ENCODE peak calls at places on chromosomes 3 and 15, in seven cellular contexts. W, L, Q, E, G, R and J are unnamed samples.

GRCh38 chr3:136266468-136266867 is 16.3 kb downstream of the PCCB start:
- DNase-seq in W (no peak), L (no peak), Q (peak), E (no peak), G (no peak), R (no peak), J (no peak)

GRCh38 chr15:47725924-47726323 is 8.6 kb downstream of the SEMA6D start:
- DNase-seq in W (no peak), L (no peak), Q (no peak), E (no peak), G (no peak), R (no peak), J (no peak)

GRCh38 chr3:67384790-67385397 is 269.5 kb downstream of the SUCLG2 start:
- DNase-seq in W (peak), L (peak), Q (peak), E (peak), G (no peak), R (peak), J (peak)

GRCh38 chr3:116473602-116474001 is 28.3 kb upstream of the LSAMP start:
- DNase-seq in W (no peak), L (no peak), Q (no peak), E (no peak), G (no peak), R (no peak), J (no peak)

GRCh38 chr15:42890161-42890913 is 30.2 kb downstream of the TTBK2 start:
- DNase-seq in W (no peak), L (peak), Q (peak), E (no peak), G (no peak), R (no peak), J (no peak)

GRCh38 chr3:713225-713624 is 379.6 kb upstream of the CNTN6 start:
- DNase-seq in W (no peak), L (no peak), Q (no peak), E (no peak), G (no peak), R (no peak), J (no peak)

GRCh38 chr3:13532661-13533060 is 16.3 kb upstream of the FBLN2 start:
- DNase-seq in W (no peak), L (no peak), Q (no peak), E (no peak), G (no peak), R (no peak), J (no peak)

GRCh38 chr3:190718691-190719090 is 143.8 kb downstream of the GMNC start:
- DNase-seq in W (no peak), L (no peak), Q (peak), E (no peak), G (no peak), R (no peak), J (no peak)

GRCh38 chr3:171277456-171278406 is 182.5 kb downstream of the TNIK start:
- DNase-seq in W (no peak), L (peak), Q (no peak), E (no peak), G (no peak), R (no peak), J (no peak)

GRCh38 chr15:50262533-50262932 is 3.0 kb downstream of the HDC start:
- DNase-seq in W (peak), L (no peak), Q (no peak), E (no peak), G (no peak), R (no peak), J (no peak)

GRCh38 chr3:170553788-170554620 is 31.9 kb downstream of the SLC7A14 start:
- DNase-seq in W (no peak), L (no peak), Q (no peak), E (no peak), G (no peak), R (no peak), J (no peak)

GRCh38 chr3:73391984-73392383 is 232.8 kb downstream of the PDZRN3 start:
- DNase-seq in W (no peak), L (no peak), Q (no peak), E (no peak), G (no peak), R (no peak), J (no peak)

GRCh38 chr3:61991706-61992105 is 381.6 kb downstream of the FEZF2 start:
- DNase-seq in W (no peak), L (no peak), Q (no peak), E (no peak), G (no peak), R (no peak), J (no peak)

GRCh38 chr15:41585140-41586047 is 26.4 kb downstream of the TYRO3 start:
- DNase-seq in W (peak), L (peak), Q (no peak), E (peak), G (peak), R (peak), J (peak)

GRCh38 chr3:4865714-4866113 is 113.5 kb upstream of the BHLHE40 start:
- DNase-seq in W (no peak), L (no peak), Q (no peak), E (no peak), G (no peak), R (no peak), J (no peak)

GRCh38 chr3:196640501-196640968 is 1.0 kb downstream of the NRROS start:
- DNase-seq in W (no peak), L (no peak), Q (no peak), E (peak), G (no peak), R (no peak), J (no peak)

GRCh38 chr3:15941958-15942357 is 144.2 kb upstream of the ANKRD28 start:
- DNase-seq in W (no peak), L (no peak), Q (no peak), E (no peak), G (no peak), R (no peak), J (no peak)

GRCh38 chr3:58004972-58005371 is 3.2 kb upstream of the FLNB start:
- DNase-seq in W (peak), L (no peak), Q (no peak), E (no peak), G (no peak), R (no peak), J (no peak)

GRCh38 chr3:129809297-129809696 is 84.2 kb downstream of the TMCC1 start:
- DNase-seq in W (no peak), L (no peak), Q (no peak), E (no peak), G (no peak), R (no peak), J (no peak)

GRCh38 chr15:99566157-99566900 is 545 bp downstream of the MEF2A start:
- DNase-seq in W (peak), L (peak), Q (no peak), E (no peak), G (peak), R (peak), J (peak)

GRCh38 chr3:155321418-155321817 is 27.9 kb upstream of the STRIT1 start:
- DNase-seq in W (no peak), L (no peak), Q (no peak), E (no peak), G (no peak), R (no peak), J (no peak)

GRCh38 chr15:77557178-77557960 is 75.3 kb downstream of the LINGO1 start:
- DNase-seq in W (no peak), L (no peak), Q (no peak), E (no peak), G (no peak), R (no peak), J (no peak)

GRCh38 chr3:71389911-71390573 is 193.5 kb downstream of the FOXP1 start:
- DNase-seq in W (peak), L (peak), Q (no peak), E (peak), G (peak), R (peak), J (no peak)

GRCh38 chr3:190175490-190175889 is 54.8 kb upstream of the P3H2 start:
- DNase-seq in W (no peak), L (no peak), Q (no peak), E (no peak), G (no peak), R (no peak), J (no peak)

GRCh38 chr3:57048052-57048671 is 12.3 kb upstream of the SPATA12 start:
- DNase-seq in W (no peak), L (no peak), Q (no peak), E (no peak), G (peak), R (no peak), J (no peak)

GRCh38 chr15:80478075-80478474 is 73.9 kb downstream of the ARNT2 start:
- DNase-seq in W (no peak), L (no peak), Q (no peak), E (no peak), G (no peak), R (no peak), J (no peak)

GRCh38 chr3:173993299-173993698 is 595.8 kb downstream of the NLGN1 start:
- DNase-seq in W (no peak), L (peak), Q (no peak), E (no peak), G (no peak), R (no peak), J (no peak)

GRCh38 chr3:28726840-28727239 is 378.2 kb upstream of the AZI2 start:
- DNase-seq in W (peak), L (peak), Q (no peak), E (no peak), G (peak), R (peak), J (peak)

GRCh38 chr3:114213669-114214541 is 23.5 kb downstream of the ZNF80 start:
- DNase-seq in W (peak), L (peak), Q (peak), E (peak), G (no peak), R (no peak), J (no peak)

GRCh38 chr15:48636511-48636910 is 9.0 kb downstream of the FBN1 start:
- DNase-seq in W (no peak), L (no peak), Q (no peak), E (no peak), G (no peak), R (no peak), J (no peak)

GRCh38 chr3:160134964-160135363 is 90.3 kb upstream of the C3orf80 start:
- DNase-seq in W (no peak), L (no peak), Q (no peak), E (no peak), G (no peak), R (no peak), J (no peak)

GRCh38 chr3:64489361-64490044 is 198.3 kb downstream of the ADAMTS9 start:
- DNase-seq in W (peak), L (peak), Q (no peak), E (no peak), G (no peak), R (peak), J (peak)

GRCh38 chr3:31412832-31413231 is 119.9 kb upstream of the STT3B start:
- DNase-seq in W (no peak), L (no peak), Q (no peak), E (no peak), G (no peak), R (no peak), J (no peak)

GRCh38 chr3:12921736-12922135 is 80.4 kb upstream of the RPL32 start:
- DNase-seq in W (no peak), L (no peak), Q (no peak), E (no peak), G (no peak), R (no peak), J (no peak)

GRCh38 chr3:66722675-66723074 is 221.9 kb upstream of the LRIG1 start:
- DNase-seq in W (peak), L (no peak), Q (peak), E (no peak), G (no peak), R (no peak), J (no peak)

GRCh38 chr3:179882322-179882721 is 154.4 kb downstream of the PEX5L start:
- DNase-seq in W (no peak), L (peak), Q (no peak), E (no peak), G (no peak), R (no peak), J (no peak)

GRCh38 chr15:69131362-69132215 is 28.8 kb upstream of the GLCE start:
- DNase-seq in W (no peak), L (no peak), Q (no peak), E (no peak), G (no peak), R (no peak), J (no peak)

GRCh38 chr15:79849789-79850188 is 47.0 kb downstream of the MTHFS start:
- DNase-seq in W (no peak), L (peak), Q (no peak), E (no peak), G (no peak), R (peak), J (peak)

GRCh38 chr3:195080125-195080524 is 190.8 kb downstream of the XXYLT1 start:
- DNase-seq in W (no peak), L (no peak), Q (no peak), E (no peak), G (no peak), R (no peak), J (no peak)

GRCh38 chr3:23800731-23801130 is 5.0 kb upstream of the UBE2E1 start:
- DNase-seq in W (no peak), L (no peak), Q (no peak), E (no peak), G (no peak), R (no peak), J (no peak)
- TF ChIP-seq CTCF in W (peak), L (no peak), Q (peak), E (no peak), G (peak), R (no peak), J (no peak)

DNA sequence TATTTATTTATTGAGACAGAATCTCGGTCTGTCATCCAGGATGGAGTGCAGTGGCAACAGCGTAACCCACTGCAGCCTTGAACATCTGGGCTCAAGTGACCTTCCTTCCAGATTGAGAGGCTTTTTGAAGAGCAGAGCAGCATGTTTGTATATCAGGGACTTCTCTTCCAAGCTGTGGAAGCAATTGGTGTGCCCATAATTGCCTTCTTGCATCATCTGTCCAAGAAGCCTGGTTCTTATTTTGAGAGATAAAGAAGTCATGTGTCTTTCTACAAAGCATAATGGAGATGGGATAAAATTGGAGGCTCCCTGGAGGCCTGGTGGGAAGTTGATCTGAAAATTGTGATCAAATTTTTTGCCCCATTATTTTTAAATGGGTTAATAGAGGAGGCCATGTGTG is 183.8 kb upstream of the MCTP2 start:
- DNase-seq in W (no peak), L (no peak), Q (no peak), E (no peak), G (no peak), R (no peak), J (no peak)
- TF ChIP-seq CTCF in W (no peak), L (no peak), Q (no peak), E (no peak), G (no peak), R (no peak), J (no peak)

DNA sequence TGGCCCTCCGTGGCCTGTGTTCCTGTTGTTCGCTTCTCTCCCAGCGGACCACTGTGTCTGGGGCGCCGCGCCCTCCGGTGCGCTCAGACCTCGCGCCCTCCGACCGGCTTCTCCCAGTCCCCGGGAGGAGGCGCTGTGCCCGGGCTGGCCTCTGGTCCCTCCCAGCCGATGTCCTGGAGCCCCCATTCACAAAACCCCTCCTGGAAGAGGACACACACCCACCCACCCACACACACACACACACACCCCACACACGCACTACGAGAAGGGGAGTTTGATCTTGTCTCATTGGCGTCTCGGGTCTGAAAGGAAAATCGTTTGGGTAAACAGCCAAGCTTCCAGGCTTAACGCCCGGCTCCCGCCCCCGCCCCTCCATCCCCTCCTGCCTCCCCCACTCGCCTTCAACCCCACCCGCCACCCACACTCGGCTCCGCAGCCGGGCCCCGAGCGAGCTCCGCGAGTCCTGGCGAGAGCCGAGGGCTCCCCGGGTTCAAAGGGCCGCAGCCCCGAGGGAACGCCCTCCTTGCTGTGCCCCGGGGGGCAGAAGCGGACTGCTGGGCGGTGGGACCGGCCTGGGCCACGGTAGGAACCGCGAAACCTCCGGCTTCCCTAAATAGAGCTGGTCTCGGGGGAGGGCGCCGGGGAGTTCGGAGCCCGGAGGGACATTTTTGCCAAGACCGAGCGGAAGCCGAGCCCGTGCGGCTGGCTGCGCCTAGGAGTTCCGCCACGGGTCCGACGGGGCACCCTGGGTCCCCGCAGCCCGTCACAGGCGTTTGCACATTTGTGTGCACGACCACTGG is 23.6 kb downstream of the NR2F2 start:
- DNase-seq in W (no peak), L (peak), Q (no peak), E (no peak), G (peak), R (peak), J (peak)
- TF ChIP-seq CTCF in W (peak), L (peak), Q (peak), E (no peak), G (peak), R (peak), J (peak)

DNA sequence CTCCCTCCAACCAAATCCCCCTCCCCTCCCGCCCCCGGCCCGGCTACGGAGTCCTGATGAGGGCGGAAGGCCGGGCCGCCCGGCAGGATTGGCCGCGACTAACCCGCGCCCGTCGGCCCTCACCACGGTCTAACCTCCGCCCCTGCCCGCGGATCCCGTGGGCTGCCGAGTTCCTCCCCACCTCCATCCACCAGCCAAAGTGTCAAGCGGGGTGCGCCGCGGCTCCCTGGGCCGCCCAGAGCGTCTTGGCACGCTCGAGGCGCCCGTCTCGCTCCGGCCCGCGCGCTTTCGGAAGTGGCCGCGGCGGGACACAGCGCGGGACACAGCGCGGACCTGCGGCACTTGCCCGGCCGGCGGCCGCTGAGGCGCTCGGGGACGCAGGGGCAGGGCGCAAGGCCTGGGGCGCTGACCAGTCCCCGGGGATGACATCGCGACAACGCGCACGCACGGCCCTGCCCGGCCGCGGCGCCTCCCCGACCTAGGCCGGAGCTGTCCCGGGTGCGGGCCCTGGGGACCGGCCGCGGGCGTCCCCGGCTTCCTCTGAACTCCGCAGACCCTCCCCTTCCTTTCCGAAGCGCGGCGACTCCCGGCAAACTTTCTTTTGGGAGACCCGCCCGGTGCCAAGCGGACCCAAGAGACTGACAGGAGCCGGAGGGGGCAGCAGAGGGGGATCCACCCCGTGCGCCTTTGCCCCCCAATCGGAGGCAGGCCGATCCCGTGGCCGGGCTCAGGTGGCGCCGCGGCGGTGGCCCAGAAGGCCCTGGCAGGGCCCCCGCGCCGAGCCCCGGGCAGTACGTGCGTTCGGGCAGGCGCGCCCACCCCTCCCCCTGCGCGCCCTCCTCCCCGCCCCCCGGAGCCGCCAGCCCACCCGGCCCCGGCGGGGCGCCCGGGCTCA is 112.8 kb upstream of the ICE2 start:
- DNase-seq in W (peak), L (peak), Q (no peak), E (peak), G (peak), R (peak), J (peak)
- TF ChIP-seq CTCF in W (no peak), L (no peak), Q (no peak), E (peak), G (peak), R (no peak), J (no peak)

DNA sequence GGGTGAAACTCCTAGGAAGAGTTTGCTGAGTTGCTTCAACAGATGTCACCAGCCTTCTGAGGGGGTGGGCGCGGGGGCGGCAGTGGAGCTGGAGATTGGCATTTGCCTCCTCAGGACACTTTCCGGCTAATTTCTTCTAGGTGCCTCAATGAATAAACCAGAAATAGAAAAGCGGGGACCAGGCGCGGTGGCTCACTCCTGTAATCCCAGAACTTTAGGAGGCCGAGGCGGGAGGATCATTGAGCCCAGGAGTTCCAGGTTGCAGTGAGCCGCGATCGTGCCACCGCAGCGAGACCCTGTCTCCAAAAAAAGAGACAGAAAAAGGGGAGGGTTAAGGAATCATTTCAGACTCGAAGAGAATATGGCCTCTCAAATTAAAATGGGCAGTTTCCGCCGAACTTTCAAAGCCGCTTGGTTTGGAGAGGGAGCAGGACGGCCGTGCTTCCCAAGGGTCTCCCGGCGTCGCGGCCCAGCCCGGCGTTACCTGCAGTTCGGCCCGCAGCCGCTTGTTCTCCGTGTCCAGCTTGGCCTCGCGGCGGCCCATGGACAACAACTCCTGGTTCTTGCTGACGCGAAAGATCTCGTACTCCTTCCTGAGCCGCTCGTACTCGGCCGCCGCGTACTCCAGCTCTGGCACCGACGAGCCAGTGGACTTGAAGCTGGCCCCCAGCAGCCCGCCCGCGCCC is 587 bp downstream of the NPHP3 start:
- DNase-seq in W (peak), L (peak), Q (no peak), E (no peak), G (peak), R (peak), J (no peak)
- TF ChIP-seq CTCF in W (peak), L (peak), Q (peak), E (no peak), G (peak), R (peak), J (peak)